ENCODE peak calls at places on chromosome 1, in nine cellular contexts. One of them, this sample, is unnamed.

GRCh38 chr1:197787056-197787455 is 11.8 kb upstream of the DENND1B start:
- DNase-seq in cardiac muscle cell: no peak
- DNase-seq in GM23248: peak; percentile 87
- DNase-seq in small intestine: no peak
- DNase-seq in neural progenitor cell: no peak
- DNase-seq in SJSA1: peak; percentile 44
- DNase-seq in psoas muscle: no peak
- DNase-seq in PC-9: no peak
- DNase-seq in colonic mucosa: no peak
- DNase-seq in this sample: no peak

GRCh38 chr1:75130865-75131592 is 3.2 kb upstream of the LHX8 start:
- DNase-seq in cardiac muscle cell: no peak
- DNase-seq in GM23248: no peak
- DNase-seq in small intestine: no peak
- DNase-seq in neural progenitor cell: peak; percentile 66
- DNase-seq in SJSA1: no peak
- DNase-seq in psoas muscle: no peak
- DNase-seq in PC-9: no peak
- DNase-seq in colonic mucosa: no peak
- DNase-seq in this sample: no peak

GRCh38 chr1:44371206-44371605 is 16.1 kb upstream of the ERI3 start:
- DNase-seq in cardiac muscle cell: no peak
- DNase-seq in GM23248: no peak
- DNase-seq in small intestine: no peak
- DNase-seq in neural progenitor cell: no peak
- DNase-seq in SJSA1: no peak
- DNase-seq in psoas muscle: no peak
- DNase-seq in PC-9: no peak
- DNase-seq in colonic mucosa: no peak
- DNase-seq in this sample: no peak

GRCh38 chr1:151147132-151147503 is 687 bp upstream of the SEMA6C start:
- DNase-seq in cardiac muscle cell: peak; percentile 54
- DNase-seq in GM23248: peak; percentile 56
- DNase-seq in small intestine: no peak
- DNase-seq in neural progenitor cell: no peak
- DNase-seq in SJSA1: no peak
- DNase-seq in psoas muscle: no peak
- DNase-seq in PC-9: no peak
- DNase-seq in colonic mucosa: no peak
- DNase-seq in this sample: peak; percentile 18

GRCh38 chr1:13813398-13814012 is 113.5 kb downstream of the PRDM2 start:
- DNase-seq in cardiac muscle cell: peak; percentile 46
- DNase-seq in GM23248: peak; percentile 46
- DNase-seq in small intestine: no peak
- DNase-seq in neural progenitor cell: peak; percentile 72
- DNase-seq in SJSA1: no peak
- DNase-seq in psoas muscle: no peak
- DNase-seq in PC-9: no peak
- DNase-seq in colonic mucosa: no peak
- DNase-seq in this sample: no peak

GRCh38 chr1:230084408-230085177 is 17.6 kb downstream of the GALNT2 start:
- DNase-seq in cardiac muscle cell: peak; percentile 96
- DNase-seq in GM23248: peak; percentile 99
- DNase-seq in small intestine: no peak
- DNase-seq in neural progenitor cell: no peak
- DNase-seq in SJSA1: peak; percentile 98
- DNase-seq in psoas muscle: peak; percentile 63
- DNase-seq in PC-9: peak; percentile 86
- DNase-seq in colonic mucosa: no peak
- DNase-seq in this sample: peak; percentile 95

GRCh38 chr1:156675715-156676311 is 1.4 kb downstream of the NES start:
- DNase-seq in cardiac muscle cell: no peak
- DNase-seq in GM23248: no peak
- DNase-seq in small intestine: no peak
- DNase-seq in neural progenitor cell: peak; percentile 65
- DNase-seq in SJSA1: no peak
- DNase-seq in psoas muscle: peak; percentile 32
- DNase-seq in PC-9: no peak
- DNase-seq in colonic mucosa: no peak
- DNase-seq in this sample: peak; percentile 96

GRCh38 chr1:243916160-243916559 is 66.1 kb upstream of the AKT3 start:
- DNase-seq in cardiac muscle cell: peak; percentile 11
- DNase-seq in GM23248: peak; percentile 38
- DNase-seq in small intestine: no peak
- DNase-seq in neural progenitor cell: no peak
- DNase-seq in SJSA1: no peak
- DNase-seq in psoas muscle: no peak
- DNase-seq in PC-9: no peak
- DNase-seq in colonic mucosa: no peak
- DNase-seq in this sample: no peak

GRCh38 chr1:44154049-44154448 is 12.6 kb upstream of the KLF18 start:
- DNase-seq in cardiac muscle cell: no peak
- DNase-seq in GM23248: no peak
- DNase-seq in small intestine: no peak
- DNase-seq in neural progenitor cell: peak; percentile 36
- DNase-seq in SJSA1: no peak
- DNase-seq in psoas muscle: no peak
- DNase-seq in PC-9: peak; percentile 46
- DNase-seq in colonic mucosa: no peak
- DNase-seq in this sample: peak; percentile 49

GRCh38 chr1:41476807-41477361 is 7.6 kb downstream of the EDN2 start:
- DNase-seq in cardiac muscle cell: no peak
- DNase-seq in GM23248: no peak
- DNase-seq in small intestine: peak; percentile 98
- DNase-seq in neural progenitor cell: no peak
- DNase-seq in SJSA1: no peak
- DNase-seq in psoas muscle: peak; percentile 43
- DNase-seq in PC-9: peak; percentile 68
- DNase-seq in colonic mucosa: peak; percentile 91
- DNase-seq in this sample: no peak

GRCh38 chr1:214002060-214002459 is 14.3 kb downstream of the PROX1 start:
- DNase-seq in cardiac muscle cell: no peak
- DNase-seq in GM23248: no peak
- DNase-seq in small intestine: no peak
- DNase-seq in neural progenitor cell: no peak
- DNase-seq in SJSA1: no peak
- DNase-seq in psoas muscle: no peak
- DNase-seq in PC-9: no peak
- DNase-seq in colonic mucosa: no peak
- DNase-seq in this sample: peak; percentile 34

GRCh38 chr1:169307176-169307575 is 60.4 kb downstream of the NME7 start:
- DNase-seq in cardiac muscle cell: no peak
- DNase-seq in GM23248: no peak
- DNase-seq in small intestine: no peak
- DNase-seq in neural progenitor cell: no peak
- DNase-seq in SJSA1: no peak
- DNase-seq in psoas muscle: no peak
- DNase-seq in PC-9: no peak
- DNase-seq in colonic mucosa: no peak
- DNase-seq in this sample: peak; percentile 88

GRCh38 chr1:162905759-162906158 is 44.8 kb upstream of the CCDC190 start:
- DNase-seq in cardiac muscle cell: peak; percentile 76
- DNase-seq in GM23248: peak; percentile 91
- DNase-seq in small intestine: no peak
- DNase-seq in neural progenitor cell: no peak
- DNase-seq in SJSA1: no peak
- DNase-seq in psoas muscle: no peak
- DNase-seq in PC-9: no peak
- DNase-seq in colonic mucosa: no peak
- DNase-seq in this sample: no peak

GRCh38 chr1:240293706-240294105 is 202.0 kb downstream of the FMN2 start:
- DNase-seq in cardiac muscle cell: no peak
- DNase-seq in GM23248: no peak
- DNase-seq in small intestine: no peak
- DNase-seq in neural progenitor cell: no peak
- DNase-seq in SJSA1: no peak
- DNase-seq in psoas muscle: no peak
- DNase-seq in PC-9: no peak
- DNase-seq in colonic mucosa: no peak
- DNase-seq in this sample: no peak

GRCh38 chr1:225750865-225751824 is 26.5 kb upstream of the SRP9 start:
- DNase-seq in cardiac muscle cell: no peak
- DNase-seq in GM23248: no peak
- DNase-seq in small intestine: no peak
- DNase-seq in neural progenitor cell: no peak
- DNase-seq in SJSA1: no peak
- DNase-seq in psoas muscle: no peak
- DNase-seq in PC-9: no peak
- DNase-seq in colonic mucosa: no peak
- DNase-seq in this sample: peak; percentile 34

GRCh38 chr1:225749706-225750105 is 27.9 kb upstream of the SRP9 start:
- DNase-seq in cardiac muscle cell: no peak
- DNase-seq in GM23248: no peak
- DNase-seq in small intestine: no peak
- DNase-seq in neural progenitor cell: no peak
- DNase-seq in SJSA1: no peak
- DNase-seq in psoas muscle: no peak
- DNase-seq in PC-9: no peak
- DNase-seq in colonic mucosa: no peak
- DNase-seq in this sample: no peak

GRCh38 chr1:225748479-225748878 is 29.1 kb upstream of the SRP9 start:
- DNase-seq in cardiac muscle cell: no peak
- DNase-seq in GM23248: peak; percentile 76
- DNase-seq in small intestine: no peak
- DNase-seq in neural progenitor cell: no peak
- DNase-seq in SJSA1: no peak
- DNase-seq in psoas muscle: no peak
- DNase-seq in PC-9: no peak
- DNase-seq in colonic mucosa: no peak
- DNase-seq in this sample: no peak

GRCh38 chr1:225752245-225752644 is 25.4 kb upstream of the SRP9 start:
- DNase-seq in cardiac muscle cell: no peak
- DNase-seq in GM23248: no peak
- DNase-seq in small intestine: no peak
- DNase-seq in neural progenitor cell: no peak
- DNase-seq in SJSA1: no peak
- DNase-seq in psoas muscle: no peak
- DNase-seq in PC-9: no peak
- DNase-seq in colonic mucosa: no peak
- DNase-seq in this sample: no peak

DNA sequence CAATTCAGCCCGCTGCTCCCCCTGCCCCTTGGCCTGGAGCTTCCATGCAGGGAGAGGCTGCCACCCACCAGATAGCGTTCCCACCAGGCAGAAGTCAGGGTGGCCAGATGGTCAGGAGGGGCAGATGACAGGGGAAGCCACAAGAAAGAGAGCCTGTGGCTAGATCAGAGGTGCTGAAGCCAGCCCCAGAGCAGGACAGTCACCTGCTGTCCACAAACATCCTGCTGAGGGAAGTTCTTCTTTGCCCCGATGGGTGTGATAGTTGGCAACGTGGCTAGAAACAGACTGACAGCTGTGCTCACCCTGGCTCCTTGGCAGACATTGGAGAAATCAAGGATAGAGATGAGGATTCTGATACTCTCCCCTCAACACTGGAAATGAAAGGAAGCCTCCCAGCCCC is 27.2 kb upstream of the SRP9 start:
- DNase-seq in cardiac muscle cell: no peak
- DNase-seq in GM23248: no peak
- DNase-seq in small intestine: no peak
- DNase-seq in neural progenitor cell: no peak
- DNase-seq in SJSA1: no peak
- DNase-seq in psoas muscle: no peak
- DNase-seq in PC-9: no peak
- DNase-seq in colonic mucosa: no peak
- DNase-seq in this sample: peak; percentile 34
- H3K4me1 ChIP-seq in cardiac muscle cell: peaks cover 6% of the 10 kb centered on the region
- H3K4me1 ChIP-seq in GM23248: peaks cover 33% of the 10 kb centered on the region
- H3K4me1 ChIP-seq in small intestine: no peaks in the 10 kb centered on the region
- H3K4me1 ChIP-seq in neural progenitor cell: peaks cover 28% of the 10 kb centered on the region
- H3K4me1 ChIP-seq in SJSA1: peaks cover 24% of the 10 kb centered on the region
- H3K4me1 ChIP-seq in psoas muscle: peaks cover 25% of the 10 kb centered on the region
- H3K4me1 ChIP-seq in PC-9: peaks cover 30% of the 10 kb centered on the region
- H3K4me1 ChIP-seq in colonic mucosa: no peaks in the 10 kb centered on the region
- H3K4me1 ChIP-seq in this sample: peaks cover 23% of the 10 kb centered on the region

DNA sequence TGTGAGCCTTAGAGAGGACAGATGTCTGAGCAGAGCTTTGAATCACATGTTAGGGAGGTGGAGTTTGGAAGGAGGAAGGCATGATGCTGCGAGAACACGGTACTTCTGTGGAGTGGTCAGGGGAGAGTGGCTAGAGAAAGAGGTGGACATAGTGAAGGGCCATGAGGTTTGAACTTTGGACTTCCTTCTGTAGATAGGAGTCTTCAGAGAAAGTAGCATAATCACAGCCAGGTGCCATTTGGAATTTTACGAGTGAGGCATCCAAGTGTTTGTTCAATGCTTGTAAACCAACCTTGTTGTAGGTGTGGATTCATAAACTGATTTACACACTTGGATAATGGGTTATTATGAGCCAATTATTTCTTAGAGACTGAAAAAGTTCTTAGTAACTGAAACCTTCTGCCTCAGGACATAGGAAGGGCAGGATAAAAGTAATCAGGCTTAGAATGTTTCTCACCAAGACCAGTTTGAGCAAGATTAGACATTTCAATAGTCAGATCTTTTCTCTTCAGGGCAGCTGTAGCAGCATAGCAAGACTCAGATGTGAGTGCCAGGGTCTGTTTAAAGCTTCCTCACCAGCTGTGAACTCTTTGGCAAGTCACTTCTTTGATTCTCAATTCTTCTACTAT is 83.5 kb upstream of the HMCN1 start:
- DNase-seq in cardiac muscle cell: no peak
- DNase-seq in GM23248: no peak
- DNase-seq in small intestine: peak; percentile 71
- DNase-seq in neural progenitor cell: no peak
- DNase-seq in SJSA1: no peak
- DNase-seq in psoas muscle: no peak
- DNase-seq in PC-9: no peak
- DNase-seq in colonic mucosa: peak; percentile 73
- DNase-seq in this sample: no peak
- H3K4me1 ChIP-seq in cardiac muscle cell: peaks cover 22% of the 10 kb centered on the region
- H3K4me1 ChIP-seq in GM23248: peaks cover 19% of the 10 kb centered on the region
- H3K4me1 ChIP-seq in small intestine: no peaks in the 10 kb centered on the region
- H3K4me1 ChIP-seq in neural progenitor cell: peaks cover 13% of the 10 kb centered on the region
- H3K4me1 ChIP-seq in SJSA1: peaks cover 32% of the 10 kb centered on the region
- H3K4me1 ChIP-seq in psoas muscle: no peaks in the 10 kb centered on the region
- H3K4me1 ChIP-seq in PC-9: peaks cover 14% of the 10 kb centered on the region
- H3K4me1 ChIP-seq in colonic mucosa: no peaks in the 10 kb centered on the region
- H3K4me1 ChIP-seq in this sample: no peaks in the 10 kb centered on the region

DNA sequence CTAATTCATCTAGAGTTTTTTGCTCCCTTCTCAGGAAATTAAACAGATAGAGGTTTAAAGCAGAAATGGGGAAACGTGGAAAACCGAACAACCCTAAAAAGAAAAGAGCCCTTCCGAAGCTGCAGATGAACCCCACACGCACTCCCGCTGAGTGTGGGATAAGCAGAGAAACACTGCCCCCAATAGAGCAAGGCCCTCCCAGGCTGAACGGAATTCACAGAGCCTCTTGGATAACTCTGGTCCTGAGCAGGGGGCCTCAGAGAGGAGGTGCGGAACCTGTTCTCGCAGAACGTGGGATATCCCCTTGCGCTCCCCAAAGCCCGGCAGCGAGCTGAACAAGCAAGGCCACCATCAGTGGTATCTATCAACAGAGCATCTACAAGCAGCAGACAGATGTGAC is 44.9 kb downstream of the SSBP3 start:
- DNase-seq in cardiac muscle cell: no peak
- DNase-seq in GM23248: no peak
- DNase-seq in small intestine: no peak
- DNase-seq in neural progenitor cell: peak; percentile 54
- DNase-seq in SJSA1: no peak
- DNase-seq in psoas muscle: no peak
- DNase-seq in PC-9: no peak
- DNase-seq in colonic mucosa: no peak
- DNase-seq in this sample: no peak
- H3K4me1 ChIP-seq in cardiac muscle cell: peaks cover 49% of the 10 kb centered on the region
- H3K4me1 ChIP-seq in GM23248: no peaks in the 10 kb centered on the region
- H3K4me1 ChIP-seq in small intestine: no peaks in the 10 kb centered on the region
- H3K4me1 ChIP-seq in neural progenitor cell: peaks cover 37% of the 10 kb centered on the region
- H3K4me1 ChIP-seq in SJSA1: peaks cover 9% of the 10 kb centered on the region
- H3K4me1 ChIP-seq in psoas muscle: peaks cover 59% of the 10 kb centered on the region
- H3K4me1 ChIP-seq in PC-9: no peaks in the 10 kb centered on the region
- H3K4me1 ChIP-seq in colonic mucosa: peaks cover 23% of the 10 kb centered on the region
- H3K4me1 ChIP-seq in this sample: peaks cover 6% of the 10 kb centered on the region

GRCh38 chr1:81489372-81489934 is 311.3 kb upstream of the ADGRL2 start:
- DNase-seq in cardiac muscle cell: no peak
- DNase-seq in GM23248: no peak
- DNase-seq in small intestine: no peak
- DNase-seq in neural progenitor cell: no peak
- DNase-seq in SJSA1: no peak
- DNase-seq in psoas muscle: no peak
- DNase-seq in PC-9: no peak
- DNase-seq in colonic mucosa: no peak
- DNase-seq in this sample: no peak
- H3K4me1 ChIP-seq in cardiac muscle cell: peaks cover 10% of the 10 kb centered on the region
- H3K4me1 ChIP-seq in GM23248: no peaks in the 10 kb centered on the region
- H3K4me1 ChIP-seq in small intestine: no peaks in the 10 kb centered on the region
- H3K4me1 ChIP-seq in neural progenitor cell: no peaks in the 10 kb centered on the region
- H3K4me1 ChIP-seq in SJSA1: no peaks in the 10 kb centered on the region
- H3K4me1 ChIP-seq in psoas muscle: peaks cover 16% of the 10 kb centered on the region
- H3K4me1 ChIP-seq in PC-9: no peaks in the 10 kb centered on the region
- H3K4me1 ChIP-seq in colonic mucosa: no peaks in the 10 kb centered on the region
- H3K4me1 ChIP-seq in this sample: no peaks in the 10 kb centered on the region

This sample was measured in SJCRH30.